ENCODE peak calls at places on chromosomes 13 and 19, in nine cellular contexts. V, F, D, S, N, R, Z, I and X are unnamed samples.

GRCh38 chr13:50053844-50054243 is 38.6 kb downstream of the KCNRG start:
- DNase-seq in V (no peak), N (no peak), F (no peak), S (no peak), Z (no peak), I (no peak), D (no peak), R (no peak), X (no peak)

GRCh38 chr19:56367829-56368711 is 25.3 kb downstream of the ZNF582 start:
- DNase-seq in V (peak), D (peak), R (peak), I (peak), Z (peak), S (peak), F (peak), N (peak), X (peak)

GRCh38 chr19:18543814-18544475 is 572 bp upstream of the FKBP8 start:
- DNase-seq in V (no peak), I (no peak), Z (peak), S (peak), R (no peak), D (peak), N (peak), F (peak), X (peak)

GRCh38 chr19:38073806-38074685 is 150.0 kb downstream of the DPF1 start:
- DNase-seq in R (no peak), V (peak), N (peak), D (no peak), Z (no peak), I (no peak), S (no peak), F (no peak), X (no peak)

GRCh38 chr13:87331178-87331577 is 340.0 kb upstream of the SLITRK5 start:
- DNase-seq in R (no peak), N (peak), F (no peak), I (peak), S (no peak), Z (no peak), V (no peak), D (no peak), X (no peak)

GRCh38 chr13:103466761-103467160 is 400.5 kb upstream of the SLC10A2 start:
- DNase-seq in V (no peak), F (peak), Z (no peak), N (no peak), S (no peak), I (no peak), R (no peak), D (no peak), X (no peak)

GRCh38 chr19:42284066-42284501 is 15.0 kb downstream of the CIC start:
- DNase-seq in F (peak), I (no peak), R (peak), D (peak), N (peak), V (peak), Z (peak), S (peak), X (no peak)

GRCh38 chr13:50476579-50476978 is 366.9 kb downstream of the DLEU7 start:
- DNase-seq in F (no peak), R (no peak), N (no peak), S (no peak), D (no peak), V (no peak), I (no peak), Z (no peak), X (no peak)

GRCh38 chr19:13401388-13401787 is 104.9 kb downstream of the CACNA1A start:
- DNase-seq in F (no peak), D (no peak), Z (no peak), S (no peak), V (no peak), R (no peak), N (peak), I (no peak), X (no peak)

GRCh38 chr13:24264976-24265375 is 44.4 kb upstream of the C1QTNF9 start:
- DNase-seq in N (no peak), R (no peak), S (peak), D (peak), F (no peak), Z (no peak), V (no peak), I (no peak), X (peak)

GRCh38 chr19:49567722-49568454 is 12.5 kb downstream of the NOSIP start:
- DNase-seq in D (no peak), V (no peak), S (peak), F (no peak), R (no peak), N (peak), I (no peak), Z (peak), X (peak)

GRCh38 chr19:34259367-34259865 is 5.1 kb downstream of the GARRE1 start:
- DNase-seq in R (no peak), S (peak), D (no peak), F (no peak), N (no peak), V (no peak), Z (no peak), I (no peak), X (no peak)

GRCh38 chr13:41465215-41465907 is 8.0 kb downstream of the RGCC start:
- DNase-seq in F (peak), D (peak), N (peak), R (peak), S (peak), I (no peak), Z (peak), V (no peak), X (peak)

GRCh38 chr13:73849292-73849691 is 284.9 kb downstream of the KLF12 start:
- DNase-seq in F (peak), N (peak), S (no peak), I (peak), Z (peak), R (no peak), V (no peak), D (no peak), X (no peak)

GRCh38 chr13:100442095-100442832 is 146.3 kb downstream of the GGACT start:
- DNase-seq in I (no peak), V (no peak), Z (no peak), R (no peak), S (no peak), D (no peak), N (no peak), F (no peak), X (no peak)

GRCh38 chr19:45103625-45104319 is 10.8 kb downstream of the PPP1R37 start:
- DNase-seq in V (peak), F (no peak), N (no peak), D (no peak), S (no peak), Z (no peak), I (no peak), R (no peak), X (no peak)

GRCh38 chr13:23570099-23570926 is at the start of gene TNFRSF19:
- DNase-seq in N (peak), F (no peak), V (peak), S (no peak), Z (peak), R (no peak), I (peak), D (no peak), X (no peak)

GRCh38 chr19:5403968-5404640 is 51.1 kb upstream of the ZNRF4 start:
- DNase-seq in I (peak), F (peak), R (peak), Z (peak), N (peak), S (peak), D (peak), V (peak), X (peak)

GRCh38 chr13:26658491-26658890 is 101.0 kb downstream of the WASF3 start:
- DNase-seq in R (no peak), I (no peak), F (no peak), Z (no peak), V (no peak), S (no peak), D (no peak), N (no peak), X (no peak)

GRCh38 chr13:114049026-114049425 is 75.2 kb upstream of the C13orf46 start:
- DNase-seq in F (no peak), S (peak), Z (no peak), N (no peak), V (no peak), R (no peak), D (peak), I (no peak), X (no peak)

GRCh38 chr19:566403-566802 is 6.0 kb upstream of the BSG start:
- DNase-seq in R (no peak), F (no peak), Z (peak), D (no peak), S (no peak), V (no peak), N (peak), I (no peak), X (no peak)

GRCh38 chr13:94346261-94347019 is 133.0 kb downstream of the DCT start:
- DNase-seq in Z (no peak), R (no peak), I (no peak), N (no peak), F (no peak), V (no peak), S (no peak), D (no peak), X (no peak)

GRCh38 chr13:56615572-56615971 is 525.1 kb upstream of the PRR20A start:
- DNase-seq in R (no peak), V (no peak), F (no peak), N (no peak), I (no peak), D (no peak), S (no peak), Z (no peak), X (no peak)

GRCh38 chr19:31338069-31338767 is 11.0 kb downstream of the TSHZ3 start:
- DNase-seq in D (no peak), R (peak), N (peak), S (peak), F (peak), Z (peak), V (peak), I (no peak), X (no peak)

GRCh38 chr19:41445575-41445974 is 2.6 kb downstream of the ERICH4 start:
- DNase-seq in N (no peak), Z (no peak), D (no peak), V (no peak), I (no peak), S (peak), R (no peak), F (no peak), X (no peak)

GRCh38 chr13:51397262-51397933 is 55.4 kb downstream of the INTS6 start:
- DNase-seq in Z (peak), S (no peak), V (no peak), R (peak), I (no peak), N (peak), F (no peak), D (no peak), X (no peak)

GRCh38 chr19:29845576-29846176 is 33.9 kb downstream of the CCNE1 start:
- DNase-seq in S (peak), N (no peak), F (peak), V (no peak), I (peak), R (peak), D (no peak), Z (peak), X (no peak)

GRCh38 chr13:112836940-112837339 is 132.1 kb upstream of the MCF2L start:
- DNase-seq in D (no peak), I (no peak), R (no peak), Z (no peak), F (no peak), S (peak), V (no peak), N (no peak), X (no peak)

GRCh38 chr13:37656247-37656940 is 57.8 kb upstream of the POSTN start:
- DNase-seq in F (no peak), R (no peak), I (peak), D (no peak), S (no peak), Z (peak), V (no peak), N (peak), X (no peak)

GRCh38 chr13:35140831-35141230 is 198.8 kb downstream of the NBEA start:
- DNase-seq in Z (no peak), V (no peak), D (no peak), S (no peak), N (no peak), R (no peak), I (no peak), F (no peak), X (no peak)

GRCh38 chr19:46254776-46255175 is 25.2 kb downstream of the IGFL1 start:
- DNase-seq in R (no peak), I (no peak), F (no peak), N (no peak), Z (no peak), D (no peak), V (no peak), S (no peak), X (no peak)

GRCh38 chr13:105403065-105403464 is 1132.4 kb downstream of the EFNB2 start:
- DNase-seq in F (no peak), V (no peak), Z (no peak), D (no peak), N (no peak), S (no peak), I (no peak), R (no peak), X (no peak)

GRCh38 chr13:75318138-75318833 is 163.7 kb downstream of the TBC1D4 start:
- DNase-seq in S (no peak), R (no peak), N (no peak), I (no peak), D (no peak), F (no peak), Z (no peak), V (no peak), X (no peak)

GRCh38 chr19:39677931-39678889 is 22.5 kb downstream of the LGALS16 start:
- DNase-seq in I (peak), N (no peak), S (no peak), D (no peak), F (no peak), R (peak), V (no peak), Z (no peak), X (peak)

GRCh38 chr19:14476663-14477401 is 1.7 kb upstream of the PTGER1 start:
- DNase-seq in I (no peak), V (no peak), D (no peak), R (no peak), F (peak), N (peak), S (peak), Z (peak), X (no peak)

GRCh38 chr13:43316997-43317396 is 293.6 kb downstream of the DNAJC15 start:
- DNase-seq in F (peak), N (peak), V (no peak), I (peak), S (no peak), D (no peak), Z (peak), R (peak), X (no peak)

GRCh38 chr13:112725346-112726017 is 35.6 kb downstream of the ATP11A start:
- DNase-seq in N (no peak), Z (no peak), F (peak), I (no peak), S (peak), R (peak), V (no peak), D (no peak), X (no peak)

GRCh38 chr13:98372886-98373285 is 195.8 kb upstream of the RNF113B start:
- DNase-seq in I (peak), N (peak), V (peak), Z (no peak), S (no peak), D (no peak), F (no peak), R (peak), X (no peak)

GRCh38 chr13:41273806-41274441 is 10.5 kb upstream of the MTRF1 start:
- DNase-seq in V (no peak), N (no peak), I (no peak), D (no peak), F (no peak), S (no peak), R (no peak), Z (no peak), X (no peak)